ENCODE peak calls at places on chromosomes 7 and 10, in eight cellular contexts. J is GM06990, B is H1, H is psoas muscle, C is neural progenitor cell, W is osteocyte, N is colonic mucosa, A is AG09309. G is an unnamed sample.

GRCh38 chr7:69781412-69781846 is 183.2 kb downstream of the AUTS2 start:
- DNase-seq in N (no peak), H (no peak), W (no peak), C (no peak), J (no peak), B (no peak), A (no peak), G (peak; percentile 69)

GRCh38 chr7:156055206-156055822 is 243.1 kb upstream of the SHH start:
- DNase-seq in H (peak; percentile 8), N (no peak), B (no peak), C (no peak), J (no peak), W (no peak), A (no peak), G (no peak)

GRCh38 chr7:27112960-27113949 is 10.8 kb upstream of the HOXA2 start:
- DNase-seq in W (no peak), B (peak; percentile 78), N (peak; percentile 86), C (peak; percentile 68), A (no peak), H (peak; percentile 83), J (no peak), G (peak; percentile 37)

GRCh38 chr10:57303567-57303966 is 942.5 kb upstream of the ZWINT start:
- DNase-seq in B (no peak), C (peak; percentile 4), N (no peak), A (no peak), H (no peak), J (no peak), W (no peak), G (peak; percentile 9)

GRCh38 chr7:27191081-27191715 is 6.2 kb upstream of the HOXA11 start:
- DNase-seq in H (peak; percentile 34), A (no peak), W (no peak), J (no peak), B (no peak), N (peak; percentile 47), C (no peak), G (no peak)

GRCh38 chr7:522071-522937 is 2.7 kb upstream of the PDGFA start:
- DNase-seq in A (no peak), C (peak; percentile 68), B (no peak), J (peak; percentile 74), H (no peak), N (peak; percentile 66), W (no peak), G (peak; percentile 60)

GRCh38 chr7:154748387-154748786 is 254.5 kb downstream of the PAXIP1 start:
- DNase-seq in H (no peak), J (no peak), C (no peak), A (no peak), N (no peak), W (no peak), B (no peak), G (no peak)

GRCh38 chr10:69483988-69484387 is 32.7 kb downstream of the TSPAN15 start:
- DNase-seq in H (no peak), A (peak; percentile 29), N (no peak), C (no peak), J (no peak), W (no peak), B (no peak), G (no peak)

GRCh38 chr10:104128214-104128613 is 6.2 kb downstream of the SFR1 start:
- DNase-seq in J (no peak), N (no peak), C (no peak), W (no peak), A (no peak), H (no peak), B (no peak), G (no peak)

GRCh38 chr10:15321431-15322321 is 49.4 kb downstream of the FAM171A1 start:
- DNase-seq in N (no peak), A (peak; percentile 55), B (no peak), H (no peak), J (no peak), C (no peak), W (no peak), G (peak; percentile 89)

GRCh38 chr10:108801775-108802516 is 1121.4 kb downstream of the XPNPEP1 start:
- DNase-seq in N (no peak), J (no peak), H (no peak), W (no peak), A (no peak), B (no peak), C (no peak), G (no peak)

GRCh38 chr10:3339531-3339950 is 167.0 kb upstream of the PITRM1 start:
- DNase-seq in H (no peak), J (no peak), N (no peak), W (no peak), A (peak; percentile 10), C (no peak), B (no peak), G (no peak)

GRCh38 chr7:50153141-50153540 is 60.1 kb upstream of the ZPBP start:
- DNase-seq in B (no peak), C (no peak), W (no peak), H (no peak), N (no peak), A (no peak), J (peak; percentile 37), G (no peak)

GRCh38 chr10:78772083-78772482 is 296.7 kb upstream of the ZMIZ1 start:
- DNase-seq in N (no peak), B (no peak), H (no peak), J (no peak), W (no peak), C (no peak), A (no peak), G (no peak)
- TF ChIP-seq CTCF in N (no peak), B (no peak), H (no peak), J (no peak), W (no peak), C (no peak), A (no peak), G (no peak)

DNA sequence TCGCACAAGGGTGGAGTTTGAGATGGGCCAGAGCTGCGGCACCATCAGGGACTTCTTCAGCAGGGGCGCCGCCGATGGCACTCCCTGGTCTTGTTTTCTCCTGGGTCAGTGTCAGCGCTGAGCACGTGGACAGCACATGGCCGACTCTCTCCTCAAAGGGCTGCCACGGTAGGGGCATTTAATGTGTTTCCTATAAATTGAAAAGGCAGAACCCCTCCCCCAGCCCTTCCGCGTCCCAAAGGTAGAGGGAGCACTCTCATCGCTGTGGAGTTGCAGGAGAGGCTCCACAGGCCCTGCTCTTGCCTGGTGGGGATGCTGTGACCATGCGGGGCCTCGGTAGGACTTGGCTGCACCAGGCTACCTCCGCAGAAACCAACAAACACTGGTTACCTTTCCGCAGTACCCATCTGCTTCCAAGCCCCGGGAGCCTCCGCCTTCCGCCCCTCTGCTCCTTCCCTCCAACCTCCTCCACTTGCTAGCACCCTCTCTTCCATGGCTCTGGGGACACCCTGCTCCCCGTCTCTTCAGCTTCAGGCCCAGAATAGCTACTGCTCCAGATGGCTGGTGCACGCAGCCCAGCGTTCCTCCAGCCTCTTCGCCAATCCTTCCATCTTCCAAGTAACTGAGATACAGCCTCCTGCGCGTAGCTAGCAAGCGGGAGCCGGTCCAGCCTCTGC is 166.3 kb upstream of the ADCY1 start:
- DNase-seq in B (peak; percentile 82), H (no peak), C (peak; percentile 56), A (no peak), N (no peak), W (no peak), J (no peak), G (peak; percentile 61)
- TF ChIP-seq CTCF in B (peak; percentile 89), H (no peak), C (peak; percentile 47), A (no peak), N (no peak), W (no peak), J (no peak), G (no peak)

GRCh38 chr10:287814-288213 is 152.6 kb downstream of the ZMYND11 start:
- DNase-seq in H (no peak), N (no peak), W (no peak), J (no peak), A (no peak), C (peak; percentile 28), B (peak; percentile 71), G (no peak)
- TF ChIP-seq CTCF in H (peak; percentile 12), N (no peak), W (peak; percentile 40), J (no peak), A (peak; percentile 32), C (peak; percentile 33), B (no peak), G (peak; percentile 25)

GRCh38 chr7:47489624-47490023 is 92.3 kb downstream of the TNS3 start:
- DNase-seq in C (peak; percentile 51), A (no peak), N (no peak), W (no peak), B (no peak), J (no peak), H (no peak), G (no peak)

GRCh38 chr7:47491637-47492036 is 90.3 kb downstream of the TNS3 start:
- DNase-seq in C (no peak), H (no peak), W (no peak), J (no peak), N (no peak), B (no peak), A (no peak), G (no peak)

GRCh38 chr7:47488969-47489342 is 93.0 kb downstream of the TNS3 start:
- DNase-seq in C (peak; percentile 95), W (no peak), B (no peak), H (no peak), J (no peak), N (no peak), A (no peak), G (no peak)

GRCh38 chr7:47492720-47493119 is 89.2 kb downstream of the TNS3 start:
- DNase-seq in B (no peak), J (no peak), W (no peak), H (no peak), A (no peak), N (no peak), C (no peak), G (no peak)

GRCh38 chr7:47490501-47491265 is 91.2 kb downstream of the TNS3 start:
- DNase-seq in B (no peak), C (no peak), J (no peak), N (no peak), H (no peak), W (no peak), A (no peak), G (no peak)
- TF ChIP-seq CTCF in B (no peak), C (no peak), J (no peak), N (no peak), H (no peak), W (no peak), A (no peak), G (no peak)

DNA sequence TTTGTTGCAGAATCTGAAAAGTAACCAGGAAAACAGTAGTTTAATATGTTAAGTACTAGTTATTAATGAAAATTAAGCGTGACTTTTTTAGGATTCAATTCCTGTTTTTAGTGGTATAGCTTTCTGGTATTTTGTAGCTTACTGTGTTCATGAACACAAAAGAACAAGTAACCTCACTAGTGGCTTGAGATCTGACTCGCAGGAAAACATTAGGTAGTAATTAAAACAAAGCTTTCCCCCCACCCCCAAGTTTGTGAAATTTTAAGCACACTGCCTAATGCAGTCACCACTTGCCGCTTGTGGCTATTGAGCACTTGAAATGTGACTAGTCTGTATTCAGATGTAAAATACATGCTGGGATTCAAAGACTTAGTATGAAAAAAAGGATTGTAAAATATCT is 102.5 kb upstream of the RPA3 start:
- DNase-seq in C (peak; percentile 11), A (no peak), J (peak; percentile 51), W (no peak), B (no peak), H (no peak), N (no peak), G (no peak)
- TF ChIP-seq CTCF in C (no peak), A (no peak), J (no peak), W (no peak), B (no peak), H (no peak), N (no peak), G (no peak)

G was measured in cardiac muscle cell.